ENCODE peak calls at places on chromosomes 1 and 21, in four cellular contexts. S is amygdala, L is heart left ventricle, U is osteoblast. F is an unnamed sample.

GRCh38 chr21:20424943-20425342 is 573.3 kb upstream of the NCAM2 start:
- DNase-seq in S (no peak), L (no peak), U (no peak), F (no peak)

GRCh38 chr1:30648408-30649000 is 74.9 kb downstream of the MATN1 start:
- DNase-seq in S (no peak), L (no peak), U (no peak), F (no peak)

GRCh38 chr1:108043712-108044111 is 78.7 kb upstream of the VAV3 start:
- DNase-seq in S (no peak), L (no peak), U (no peak), F (no peak)

GRCh38 chr1:16498573-16499359 is 15.3 kb downstream of the RNU1-1 start:
- DNase-seq in S (peak), L (peak), U (peak), F (peak)

GRCh38 chr1:33378524-33378923 is 52.4 kb downstream of the PHC2 start:
- DNase-seq in S (no peak), L (no peak), U (no peak), F (no peak)

GRCh38 chr1:87335175-87335992 is 6.7 kb downstream of the LMO4 start:
- DNase-seq in S (no peak), L (peak), U (peak), F (peak)

GRCh38 chr1:246072456-246072855 is 434.6 kb downstream of the SMYD3 start:
- DNase-seq in S (no peak), L (no peak), U (no peak), F (no peak)

GRCh38 chr1:227739636-227740035 is 4.4 kb downstream of the SNAP47 start:
- DNase-seq in S (no peak), L (no peak), U (peak), F (peak)

GRCh38 chr1:151908228-151908691 is 1.1 kb downstream of the THEM4 start:
- DNase-seq in S (no peak), L (no peak), U (peak), F (no peak)

GRCh38 chr1:235741294-235741693 is 91.7 kb upstream of the GNG4 start:
- DNase-seq in S (no peak), L (no peak), U (no peak), F (no peak)

GRCh38 chr1:67110352-67110751 is 24.4 kb downstream of the C1orf141 start:
- DNase-seq in S (no peak), L (no peak), U (no peak), F (no peak)

GRCh38 chr1:65772607-65773006 is 20.1 kb upstream of the PDE4B start:
- DNase-seq in S (no peak), L (no peak), U (no peak), F (no peak)

GRCh38 chr1:180360333-180361075 is 130.4 kb downstream of the LHX4 start:
- DNase-seq in S (no peak), L (no peak), U (no peak), F (no peak)

GRCh38 chr1:110207831-110208230 is 2.3 kb upstream of the KCNC4 start:
- DNase-seq in S (no peak), L (peak), U (peak), F (no peak)

GRCh38 chr21:38815060-38815405 is 9.3 kb downstream of the ETS2 start:
- DNase-seq in S (no peak), L (no peak), U (no peak), F (no peak)

GRCh38 chr1:84096121-84096635 is 47.9 kb upstream of the PRKACB start:
- DNase-seq in S (no peak), L (no peak), U (no peak), F (no peak)

GRCh38 chr1:18304151-18304869 is 176.4 kb upstream of the KLHDC7A start:
- DNase-seq in S (no peak), L (no peak), U (peak), F (no peak)

GRCh38 chr1:26321315-26322041 is 3.7 kb downstream of the CD52 start:
- DNase-seq in S (peak), L (peak), U (peak), F (peak)

GRCh38 chr1:238457610-238458009 is 566.9 kb upstream of the ZP4 start:
- DNase-seq in S (no peak), L (no peak), U (no peak), F (no peak)

GRCh38 chr1:27303509-27303908 is 18.5 kb upstream of the TMEM222 start:
- DNase-seq in S (no peak), L (no peak), U (no peak), F (no peak)

GRCh38 chr1:218642033-218642954 is 297.2 kb downstream of the TGFB2 start:
- DNase-seq in S (no peak), L (no peak), U (no peak), F (no peak)

GRCh38 chr1:13801232-13801631 is 101.2 kb downstream of the PRDM2 start:
- DNase-seq in S (no peak), L (no peak), U (peak), F (no peak)

F was measured in sigmoid colon.